ENCODE peak calls at places on chromosomes 2 and 18, in six cellular contexts. One of them, this sample, is unnamed.
A peak's percentile ranks its signal among the peaks of the same experiment; 100 is the strongest.

GRCh38 chr2:43714164-43714563 is 37.9 kb upstream of the C1GALT1C1L start:
- DNase-seq in adrenal gland: no peak
- DNase-seq in Caki2: no peak
- DNase-seq in ecto neural progenitor cell: no peak
- DNase-seq in 8988T: no peak
- DNase-seq in COR-L47: no peak
- DNase-seq in this sample: no peak

GRCh38 chr2:174059178-174059874 is 94.2 kb upstream of the SP3 start:
- DNase-seq in adrenal gland: no peak
- DNase-seq in COR-L47: no peak
- DNase-seq in 8988T: no peak
- DNase-seq in ecto neural progenitor cell: no peak
- DNase-seq in Caki2: peak; percentile 65
- DNase-seq in this sample: no peak

GRCh38 chr2:109487871-109488655 is 125.7 kb downstream of the SEPTIN10 start:
- DNase-seq in 8988T: no peak
- DNase-seq in COR-L47: no peak
- DNase-seq in Caki2: no peak
- DNase-seq in adrenal gland: no peak
- DNase-seq in ecto neural progenitor cell: no peak
- DNase-seq in this sample: no peak

GRCh38 chr18:905307-905947 is 756 bp downstream of the ADCYAP1 start:
- DNase-seq in Caki2: no peak
- DNase-seq in adrenal gland: no peak
- DNase-seq in 8988T: peak; percentile 24
- DNase-seq in COR-L47: no peak
- DNase-seq in ecto neural progenitor cell: peak; percentile 58
- DNase-seq in this sample: no peak

GRCh38 chr2:105406221-105406620 is 7.4 kb upstream of the FHL2 start:
- DNase-seq in COR-L47: no peak
- DNase-seq in adrenal gland: peak; percentile 71
- DNase-seq in ecto neural progenitor cell: no peak
- DNase-seq in 8988T: no peak
- DNase-seq in Caki2: no peak
- DNase-seq in this sample: no peak

GRCh38 chr18:32040936-32041335 is 22.3 kb downstream of the RNF125 start:
- DNase-seq in ecto neural progenitor cell: no peak
- DNase-seq in 8988T: no peak
- DNase-seq in adrenal gland: no peak
- DNase-seq in COR-L47: no peak
- DNase-seq in Caki2: no peak
- DNase-seq in this sample: no peak

GRCh38 chr18:29188760-29189159 is 1011.8 kb upstream of the CDH2 start:
- DNase-seq in adrenal gland: no peak
- DNase-seq in Caki2: no peak
- DNase-seq in 8988T: no peak
- DNase-seq in ecto neural progenitor cell: no peak
- DNase-seq in COR-L47: no peak
- DNase-seq in this sample: no peak

GRCh38 chr2:46122318-46122970 is 174.8 kb upstream of the EPAS1 start:
- DNase-seq in 8988T: no peak
- DNase-seq in ecto neural progenitor cell: no peak
- DNase-seq in Caki2: no peak
- DNase-seq in COR-L47: no peak
- DNase-seq in adrenal gland: no peak
- DNase-seq in this sample: no peak

GRCh38 chr18:59416818-59417217 is 57.8 kb upstream of the LMAN1 start:
- DNase-seq in COR-L47: no peak
- DNase-seq in ecto neural progenitor cell: no peak
- DNase-seq in 8988T: no peak
- DNase-seq in Caki2: no peak
- DNase-seq in adrenal gland: no peak
- DNase-seq in this sample: no peak

GRCh38 chr2:127382836-127383235 is 4.9 kb downstream of the MAP3K2 start:
- DNase-seq in 8988T: no peak
- DNase-seq in adrenal gland: no peak
- DNase-seq in Caki2: no peak
- DNase-seq in COR-L47: no peak
- DNase-seq in ecto neural progenitor cell: no peak
- DNase-seq in this sample: no peak

GRCh38 chr18:57538614-57539013 is 47.9 kb downstream of the FECH start:
- DNase-seq in Caki2: no peak
- DNase-seq in 8988T: no peak
- DNase-seq in ecto neural progenitor cell: no peak
- DNase-seq in adrenal gland: no peak
- DNase-seq in COR-L47: no peak
- DNase-seq in this sample: no peak

GRCh38 chr2:234593636-234594035 is 96.8 kb upstream of the ARL4C start:
- DNase-seq in ecto neural progenitor cell: peak; percentile 10
- DNase-seq in COR-L47: no peak
- DNase-seq in adrenal gland: no peak
- DNase-seq in Caki2: no peak
- DNase-seq in 8988T: no peak
- DNase-seq in this sample: no peak

GRCh38 chr18:25005602-25006375 is 346.2 kb downstream of the ZNF521 start:
- DNase-seq in 8988T: no peak
- DNase-seq in adrenal gland: no peak
- DNase-seq in ecto neural progenitor cell: no peak
- DNase-seq in COR-L47: no peak
- DNase-seq in Caki2: no peak
- DNase-seq in this sample: no peak

GRCh38 chr2:152336854-152337510 is 2.0 kb downstream of the FMNL2 start:
- DNase-seq in ecto neural progenitor cell: peak; percentile 50
- DNase-seq in 8988T: peak; percentile 11
- DNase-seq in COR-L47: no peak
- DNase-seq in adrenal gland: peak; percentile 29
- DNase-seq in Caki2: peak; percentile 60
- DNase-seq in this sample: no peak

GRCh38 chr2:158734442-158734841 is 60.7 kb upstream of the DAPL1 start:
- DNase-seq in 8988T: no peak
- DNase-seq in ecto neural progenitor cell: no peak
- DNase-seq in Caki2: no peak
- DNase-seq in adrenal gland: no peak
- DNase-seq in COR-L47: no peak
- DNase-seq in this sample: no peak

GRCh38 chr2:26164641-26165211 is 8.2 kb upstream of the GAREM2 start:
- DNase-seq in adrenal gland: no peak
- DNase-seq in ecto neural progenitor cell: no peak
- DNase-seq in 8988T: no peak
- DNase-seq in COR-L47: no peak
- DNase-seq in Caki2: no peak
- DNase-seq in this sample: no peak

GRCh38 chr2:172739651-172740050 is 4.0 kb downstream of the RAPGEF4 start:
- DNase-seq in Caki2: no peak
- DNase-seq in 8988T: no peak
- DNase-seq in adrenal gland: no peak
- DNase-seq in ecto neural progenitor cell: no peak
- DNase-seq in COR-L47: no peak
- DNase-seq in this sample: no peak

GRCh38 chr2:100529900-100530299 is 32.9 kb upstream of the PDCL3 start:
- DNase-seq in ecto neural progenitor cell: no peak
- DNase-seq in adrenal gland: no peak
- DNase-seq in Caki2: no peak
- DNase-seq in 8988T: no peak
- DNase-seq in COR-L47: no peak
- DNase-seq in this sample: no peak

GRCh38 chr2:17470855-17471641 is 47.2 kb downstream of the RAD51AP2 start:
- DNase-seq in COR-L47: peak; percentile 26
- DNase-seq in ecto neural progenitor cell: no peak
- DNase-seq in Caki2: peak; percentile 38
- DNase-seq in 8988T: no peak
- DNase-seq in adrenal gland: no peak
- DNase-seq in this sample: no peak

GRCh38 chr2:220887880-220888279 is 684.2 kb downstream of the EPHA4 start:
- DNase-seq in Caki2: no peak
- DNase-seq in 8988T: no peak
- DNase-seq in adrenal gland: no peak
- DNase-seq in COR-L47: no peak
- DNase-seq in ecto neural progenitor cell: no peak
- DNase-seq in this sample: no peak

GRCh38 chr2:144513388-144514100 is 6.4 kb downstream of the ZEB2 start:
- DNase-seq in adrenal gland: no peak
- DNase-seq in COR-L47: no peak
- DNase-seq in Caki2: no peak
- DNase-seq in ecto neural progenitor cell: no peak
- DNase-seq in 8988T: no peak
- DNase-seq in this sample: no peak

GRCh38 chr18:11553098-11553940 is 56.1 kb upstream of the SLC35G4 start:
- DNase-seq in adrenal gland: peak; percentile 29
- DNase-seq in Caki2: peak; percentile 38
- DNase-seq in COR-L47: peak; percentile 8
- DNase-seq in ecto neural progenitor cell: no peak
- DNase-seq in 8988T: peak; percentile 44
- DNase-seq in this sample: peak; percentile 10

GRCh38 chr2:172995323-172996244 is 80.1 kb upstream of the MAP3K20 start:
- DNase-seq in COR-L47: no peak
- DNase-seq in 8988T: no peak
- DNase-seq in ecto neural progenitor cell: no peak
- DNase-seq in Caki2: peak; percentile 33
- DNase-seq in adrenal gland: no peak
- DNase-seq in this sample: no peak

GRCh38 chr18:79806976-79807841 is 9.5 kb downstream of the KCNG2 start:
- DNase-seq in 8988T: no peak
- DNase-seq in COR-L47: no peak
- DNase-seq in ecto neural progenitor cell: no peak
- DNase-seq in Caki2: no peak
- DNase-seq in adrenal gland: no peak
- DNase-seq in this sample: no peak

This sample was measured in NCI-H1436.